ENCODE peak calls at places on chromosome 21, in ten cellular contexts. F, G, C, K, V, M, H, N, R and T are unnamed samples.

GRCh38 chr21:35563885-35564451 is 496.4 kb downstream of the SETD4 start:
- DNase-seq in F (no peak), G (no peak), C (no peak), K (no peak), V (peak), M (no peak), H (no peak), N (peak), R (peak), T (no peak)

GRCh38 chr21:46180778-46181391 is 3.4 kb downstream of the SPATC1L start:
- DNase-seq in F (no peak), G (no peak), C (no peak), K (no peak), V (no peak), M (no peak), H (no peak), N (no peak), R (no peak), T (no peak)

GRCh38 chr21:20570824-20571232 is 427.4 kb upstream of the NCAM2 start:
- DNase-seq in F (no peak), G (no peak), C (no peak), K (no peak), V (no peak), M (no peak), H (peak), N (no peak), R (peak), T (no peak)

GRCh38 chr21:43585924-43586411 is 73.3 kb downstream of the HSF2BP start:
- DNase-seq in F (no peak), G (no peak), C (peak), K (no peak), V (peak), M (peak), H (no peak), N (peak), R (no peak), T (peak)

GRCh38 chr21:45848805-45849204 is 132.8 kb upstream of the COL6A1 start:
- DNase-seq in F (no peak), G (no peak), C (no peak), K (no peak), V (no peak), M (no peak), H (no peak), N (no peak), R (no peak), T (no peak)

GRCh38 chr21:17527240-17527639 is 14.4 kb downstream of the CXADR start:
- DNase-seq in F (no peak), G (no peak), C (peak), K (no peak), V (no peak), M (peak), H (no peak), N (no peak), R (no peak), T (peak)

GRCh38 chr21:46664316-46664995 is 29.0 kb downstream of the PRMT2 start:
- DNase-seq in F (no peak), G (no peak), C (no peak), K (no peak), V (no peak), M (no peak), H (no peak), N (no peak), R (no peak), T (no peak)

GRCh38 chr21:43312011-43312410 is 114.9 kb downstream of the SIK1 start:
- DNase-seq in F (no peak), G (no peak), C (no peak), K (no peak), V (no peak), M (no peak), H (no peak), N (no peak), R (no peak), T (peak)

GRCh38 chr21:14383596-14384210 is 757 bp upstream of the HSPA13 start:
- DNase-seq in F (no peak), G (no peak), C (peak), K (peak), V (no peak), M (peak), H (peak), N (no peak), R (no peak), T (peak)

GRCh38 chr21:28485301-28486022 is 507.2 kb downstream of the LTN1 start:
- DNase-seq in F (no peak), G (no peak), C (no peak), K (no peak), V (no peak), M (no peak), H (no peak), N (no peak), R (no peak), T (no peak)

GRCh38 chr21:14116080-14116481 is 94.7 kb downstream of the LIPI start:
- DNase-seq in F (no peak), G (no peak), C (no peak), K (no peak), V (no peak), M (no peak), H (no peak), N (no peak), R (no peak), T (no peak)

GRCh38 chr21:32940079-32941014 is 85.4 kb upstream of the OLIG2 start:
- DNase-seq in F (no peak), G (peak), C (peak), K (no peak), V (peak), M (peak), H (peak), N (peak), R (peak), T (peak)

GRCh38 chr21:39527664-39528381 is 76.1 kb downstream of the SH3BGR start:
- DNase-seq in F (no peak), G (no peak), C (peak), K (no peak), V (no peak), M (no peak), H (no peak), N (no peak), R (no peak), T (peak)

GRCh38 chr21:31577280-31577679 is 82.2 kb upstream of the SOD1 start:
- DNase-seq in F (no peak), G (no peak), C (no peak), K (no peak), V (no peak), M (no peak), H (no peak), N (no peak), R (no peak), T (no peak)

GRCh38 chr21:42524341-42525227 is 10.9 kb downstream of the SLC37A1 start:
- DNase-seq in F (peak), G (peak), C (no peak), K (no peak), V (peak), M (no peak), H (no peak), N (no peak), R (peak), T (no peak)

GRCh38 chr21:31714741-31715365 is 17.1 kb downstream of the SCAF4 start:
- DNase-seq in F (no peak), G (no peak), C (no peak), K (no peak), V (no peak), M (no peak), H (no peak), N (peak), R (no peak), T (no peak)

GRCh38 chr21:38123626-38124025 is 133.2 kb upstream of the KCNJ15 start:
- DNase-seq in F (no peak), G (no peak), C (no peak), K (no peak), V (no peak), M (no peak), H (no peak), N (no peak), R (no peak), T (no peak)

GRCh38 chr21:41121785-41122415 is 46.1 kb upstream of the BACE2 start:
- DNase-seq in F (no peak), G (peak), C (peak), K (no peak), V (peak), M (peak), H (peak), N (peak), R (peak), T (peak)

GRCh38 chr21:44331650-44332306 is 7.4 kb downstream of the CFAP410 start:
- DNase-seq in F (no peak), G (no peak), C (no peak), K (no peak), V (no peak), M (no peak), H (no peak), N (peak), R (no peak), T (no peak)

GRCh38 chr21:45056917-45057560 is 17.3 kb upstream of the ADARB1 start:
- DNase-seq in F (no peak), G (no peak), C (no peak), K (no peak), V (no peak), M (no peak), H (no peak), N (no peak), R (no peak), T (no peak)

GRCh38 chr21:35222021-35222420 is 172.9 kb upstream of the RUNX1 start:
- DNase-seq in F (no peak), G (no peak), C (no peak), K (no peak), V (no peak), M (no peak), H (no peak), N (no peak), R (peak), T (peak)

GRCh38 chr21:31180256-31181088 is 142.2 kb upstream of the KRTAP19-8 start:
- DNase-seq in F (no peak), G (peak), C (peak), K (no peak), V (no peak), M (no peak), H (peak), N (peak), R (peak), T (peak)

GRCh38 chr21:40840441-40840840 is 6.5 kb downstream of the DSCAM start:
- DNase-seq in F (no peak), G (no peak), C (no peak), K (no peak), V (no peak), M (no peak), H (no peak), N (no peak), R (no peak), T (no peak)

GRCh38 chr21:43347864-43348766 is 78.8 kb downstream of the SIK1 start:
- DNase-seq in F (no peak), G (no peak), C (no peak), K (no peak), V (no peak), M (no peak), H (no peak), N (no peak), R (no peak), T (no peak)

GRCh38 chr21:26581818-26582217 is 8.7 kb upstream of the CYYR1 start:
- DNase-seq in F (no peak), G (no peak), C (no peak), K (no peak), V (no peak), M (no peak), H (no peak), N (no peak), R (no peak), T (no peak)

GRCh38 chr21:42767561-42767835 is 111.8 kb downstream of the WDR4 start:
- DNase-seq in F (no peak), G (no peak), C (no peak), K (no peak), V (no peak), M (no peak), H (no peak), N (no peak), R (no peak), T (no peak)

GRCh38 chr21:25790122-25790951 is 55.6 kb downstream of the GABPA start:
- DNase-seq in F (no peak), G (no peak), C (peak), K (no peak), V (no peak), M (peak), H (peak), N (peak), R (peak), T (peak)

GRCh38 chr21:36780861-36781260 is 81.9 kb downstream of the SIM2 start:
- DNase-seq in F (no peak), G (no peak), C (no peak), K (no peak), V (no peak), M (no peak), H (no peak), N (no peak), R (no peak), T (no peak)

GRCh38 chr21:46154155-46154954 is 1.0 kb downstream of the FTCD start:
- DNase-seq in F (peak), G (no peak), C (no peak), K (no peak), V (peak), M (no peak), H (no peak), N (no peak), R (no peak), T (no peak)

GRCh38 chr21:45542242-45542666 is at the start of gene SLC19A1:
- DNase-seq in F (peak), G (peak), C (peak), K (peak), V (peak), M (peak), H (peak), N (peak), R (peak), T (no peak)

GRCh38 chr21:42375141-42375905 is 9.0 kb upstream of the TFF1 start:
- DNase-seq in F (no peak), G (no peak), C (no peak), K (no peak), V (no peak), M (no peak), H (no peak), N (no peak), R (no peak), T (no peak)

GRCh38 chr21:45386336-45386727 is 18.6 kb upstream of the COL18A1 start:
- DNase-seq in F (no peak), G (no peak), C (no peak), K (peak), V (peak), M (no peak), H (no peak), N (no peak), R (no peak), T (peak)

GRCh38 chr21:36891692-36892091 is 74.8 kb downstream of the HLCS start:
- DNase-seq in F (no peak), G (no peak), C (no peak), K (no peak), V (no peak), M (no peak), H (no peak), N (no peak), R (no peak), T (no peak)

GRCh38 chr21:46517361-46517760 is 58.7 kb downstream of the DIP2A start:
- DNase-seq in F (no peak), G (no peak), C (no peak), K (no peak), V (no peak), M (no peak), H (peak), N (no peak), R (no peak), T (peak)

GRCh38 chr21:36297938-36298572 is 21.9 kb upstream of the MORC3 start:
- DNase-seq in F (peak), G (no peak), C (peak), K (peak), V (peak), M (no peak), H (no peak), N (peak), R (peak), T (peak)

GRCh38 chr21:14750041-14750440 is 203.9 kb upstream of the SAMSN1 start:
- DNase-seq in F (no peak), G (no peak), C (no peak), K (no peak), V (no peak), M (no peak), H (no peak), N (no peak), R (no peak), T (no peak)

GRCh38 chr21:45262041-45262581 is 25.6 kb downstream of the POFUT2 start:
- DNase-seq in F (no peak), G (no peak), C (no peak), K (no peak), V (no peak), M (no peak), H (no peak), N (no peak), R (no peak), T (no peak)